ENCODE peak calls at places on chromosomes 7 and 10, in ten cellular contexts. I is A549, J is WTC11, W is thyroid gland, Y is B cell, N is body of pancreas, R is astrocyte of the spinal cord, D is GM12865, U is osteocyte, C is right atrium auricular region. T is an unnamed sample.

GRCh38 chr7:13834328-13834761 is 155.1 kb downstream of the ETV1 start:
- DNase-seq in N (no peak), C (no peak), R (no peak), U (no peak), D (no peak), J (no peak), Y (no peak), W (no peak), I (no peak), T (no peak)

GRCh38 chr10:116606061-116606483 is 14.7 kb upstream of the PNLIPRP2 start:
- DNase-seq in Y (no peak), J (no peak), R (no peak), U (no peak), D (no peak), C (no peak), I (no peak), N (peak; percentile 55), W (no peak), T (no peak)

GRCh38 chr10:123993534-123994416 is 99.6 kb downstream of the CHST15 start:
- DNase-seq in W (no peak), J (no peak), N (no peak), I (no peak), U (peak; percentile 63), C (no peak), R (no peak), Y (no peak), D (no peak), T (no peak)

GRCh38 chr7:142523821-142524460 is 225.3 kb upstream of the PRSS1 start:
- DNase-seq in C (no peak), U (no peak), I (no peak), D (no peak), W (no peak), J (no peak), N (no peak), Y (no peak), R (no peak), T (no peak)

GRCh38 chr7:129865093-129865931 is 87.4 kb downstream of the UBE2H start:
- DNase-seq in R (peak; percentile 65), W (no peak), Y (no peak), U (no peak), N (no peak), J (no peak), C (no peak), I (no peak), D (no peak), T (no peak)

GRCh38 chr7:100837099-100837836 is 9.9 kb upstream of the EPHB4 start:
- DNase-seq in U (peak; percentile 95), W (peak; percentile 94), I (peak; percentile 81), Y (peak; percentile 82), C (peak; percentile 93), R (peak; percentile 93), D (peak; percentile 90), N (peak; percentile 94), J (peak; percentile 93), T (peak; percentile 90)

GRCh38 chr10:104069610-104070009 is 16.1 kb downstream of the COL17A1 start:
- DNase-seq in J (no peak), D (no peak), U (no peak), Y (no peak), I (no peak), N (no peak), W (no peak), R (no peak), C (no peak), T (no peak)

GRCh38 chr10:97737770-97738265 is 890 bp downstream of the ZFYVE27 start:
- DNase-seq in W (no peak), D (peak; percentile 33), J (no peak), U (no peak), N (no peak), R (no peak), C (no peak), Y (no peak), I (no peak), T (no peak)

GRCh38 chr7:99014113-99014985 is 129.6 kb downstream of the SMURF1 start:
- DNase-seq in Y (no peak), N (no peak), R (no peak), J (no peak), C (no peak), D (no peak), U (no peak), W (no peak), I (no peak), T (no peak)

GRCh38 chr7:123351506-123352225 is 151.9 kb upstream of the SLC13A1 start:
- DNase-seq in C (no peak), W (no peak), Y (no peak), D (no peak), J (no peak), I (no peak), U (no peak), N (no peak), R (peak; percentile 4), T (no peak)

GRCh38 chr7:73718905-73719805 is at the start of gene STX1A:
- DNase-seq in W (peak; percentile 71), R (peak; percentile 70), N (peak; percentile 74), C (no peak), D (peak; percentile 80), Y (peak; percentile 84), J (peak; percentile 68), U (peak; percentile 92), I (no peak), T (no peak)

DNA sequence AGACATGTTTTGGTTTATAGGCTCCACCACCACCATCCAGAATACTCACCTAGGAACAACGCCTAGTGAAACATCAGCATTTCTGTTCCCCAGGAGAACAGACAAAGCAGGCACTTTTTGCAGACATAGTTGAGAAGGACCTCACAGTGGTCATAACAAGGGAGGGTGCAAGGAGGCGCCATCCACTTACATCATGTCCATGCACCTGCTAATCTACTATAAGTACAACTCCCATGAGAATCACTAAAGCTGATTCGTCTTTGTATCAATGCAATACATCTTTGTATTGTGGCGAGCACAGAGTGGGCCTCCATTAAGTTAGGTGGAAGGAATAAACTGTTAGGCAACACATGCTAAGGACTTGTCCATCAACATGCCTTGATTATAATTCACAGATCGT is 207.1 kb downstream of the KCNMA1 start:
- DNase-seq in N (no peak), D (no peak), Y (no peak), C (no peak), U (no peak), I (no peak), J (no peak), R (no peak), W (no peak), T (no peak)
- TF ChIP-seq CTCF in N (no peak), D (no peak), Y (no peak), C (no peak), U (no peak), I (no peak), J (no peak), R (no peak), W (no peak), T (no peak)

GRCh38 chr10:95214793-95215192 is 20.8 kb downstream of the ACSM6 start:
- DNase-seq in I (peak; percentile 23), R (peak; percentile 57), C (no peak), U (no peak), D (no peak), Y (no peak), J (no peak), N (no peak), W (peak; percentile 12), T (no peak)

GRCh38 chr10:95214369-95214768 is 20.3 kb downstream of the ACSM6 start:
- DNase-seq in J (no peak), I (no peak), R (peak; percentile 42), U (no peak), Y (no peak), N (no peak), W (peak; percentile 45), D (no peak), C (no peak), T (no peak)

GRCh38 chr10:95209509-95210127 is 15.6 kb downstream of the ACSM6 start:
- DNase-seq in J (no peak), U (no peak), Y (no peak), W (no peak), R (no peak), I (no peak), C (no peak), N (no peak), D (no peak), T (no peak)

GRCh38 chr10:95211606-95212279 is 17.7 kb downstream of the ACSM6 start:
- DNase-seq in N (no peak), Y (no peak), R (no peak), W (no peak), D (no peak), C (no peak), J (no peak), U (no peak), I (no peak), T (no peak)

DNA sequence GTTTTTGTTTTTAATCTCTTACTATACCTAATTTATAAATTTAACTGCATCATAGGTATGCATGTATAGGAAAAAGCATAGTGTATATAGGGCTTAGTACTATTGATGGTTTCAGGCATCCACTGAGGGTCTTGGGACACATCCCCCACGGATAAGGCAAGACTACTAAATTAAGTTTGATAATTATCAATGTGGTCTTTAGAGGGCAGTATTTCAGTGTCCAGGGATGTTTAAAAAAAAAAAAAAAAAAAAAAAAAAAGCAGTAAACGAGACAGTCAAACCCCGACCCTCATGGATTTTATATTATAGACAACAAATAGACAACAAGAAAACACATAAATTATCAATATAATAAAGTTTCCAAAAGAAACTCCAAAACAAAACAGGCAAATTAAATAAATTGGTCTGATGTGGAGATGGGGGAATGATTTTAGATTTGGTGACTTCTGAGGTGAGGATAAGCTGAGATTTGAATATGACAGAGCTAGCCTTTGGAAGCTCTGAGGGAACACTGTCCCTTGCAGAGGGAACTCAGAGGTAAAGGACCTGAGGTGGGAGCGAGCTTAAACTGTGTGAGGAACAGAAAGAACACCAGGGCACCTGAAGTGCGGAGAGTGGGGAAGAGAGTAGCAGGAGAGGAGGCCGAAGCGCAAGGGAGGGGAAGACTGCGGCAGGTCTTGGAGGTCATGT is 14.8 kb downstream of the ACSM6 start:
- DNase-seq in W (no peak), J (no peak), I (peak; percentile 37), D (no peak), N (no peak), Y (no peak), U (no peak), C (no peak), R (peak; percentile 24), T (no peak)
- TF ChIP-seq CTCF in W (peak; percentile 44), J (no peak), I (peak; percentile 79), D (no peak), N (no peak), Y (peak; percentile 62), U (peak; percentile 61), C (peak; percentile 58), R (no peak), T (peak; percentile 66)

DNA sequence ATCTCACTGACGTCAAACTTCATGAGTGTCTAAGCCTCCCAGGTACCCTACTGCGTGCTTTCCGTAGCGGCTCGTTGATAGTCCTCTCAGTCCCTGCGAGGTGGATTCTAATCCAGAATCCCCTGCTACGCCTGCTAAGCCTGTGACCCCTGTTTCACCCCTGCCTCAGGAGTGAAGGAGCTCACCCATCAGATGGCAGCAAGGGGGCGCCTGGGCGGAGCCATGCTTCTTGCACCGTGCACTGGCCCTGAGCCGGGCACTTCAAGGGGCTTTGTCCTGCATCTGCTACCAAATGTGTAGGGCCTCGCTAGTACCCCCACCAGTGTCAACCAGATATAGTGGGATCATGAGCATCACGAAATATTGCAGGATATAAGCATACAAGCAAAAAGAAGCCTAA is 918 bp upstream of the STRA8 start:
- DNase-seq in D (no peak), Y (no peak), J (peak; percentile 76), C (no peak), U (peak; percentile 80), I (no peak), R (no peak), W (no peak), N (no peak), T (no peak)
- TF ChIP-seq CTCF in D (peak; percentile 21), Y (no peak), J (peak; percentile 18), C (no peak), U (peak; percentile 30), I (peak; percentile 40), R (no peak), W (no peak), N (no peak), T (peak; percentile 40)

GRCh38 chr7:107754642-107755041 is 10.7 kb downstream of the CBLL1 start:
- DNase-seq in W (no peak), C (no peak), I (no peak), J (no peak), U (no peak), Y (no peak), D (no peak), R (no peak), N (no peak), T (no peak)
- TF ChIP-seq CTCF in W (no peak), C (no peak), I (peak; percentile 12), J (no peak), U (peak; percentile 14), Y (no peak), D (no peak), R (peak; percentile 15), N (no peak), T (peak; percentile 50)

T was measured in type B pancreatic cell.